ENCODE peak calls at places on chromosomes 7 and 10, in six cellular contexts. J is pancreas, R is colonic mucosa, M is transverse colon, W is aorta, D is HAP-1. O is an unnamed sample. For H3K4me1 and H3K36me3, the result is how much of the 10 kb centered on the place peaks cover.

GRCh38 chr7:110929514-110930258 is 161.2 kb upstream of the LRRN3 start:
- DNase-seq in M (no peak), D (no peak), R (no peak), W (no peak), J (no peak), O (no peak)

GRCh38 chr7:37354661-37355131 is 94.0 kb downstream of the ELMO1 start:
- DNase-seq in M (peak), R (peak), D (no peak), W (peak), J (no peak), O (peak)

GRCh38 chr7:33757563-33758165 is 147.7 kb upstream of the BMPER start:
- DNase-seq in R (peak), W (no peak), D (peak), M (no peak), J (no peak), O (peak)

GRCh38 chr7:124033093-124033806 is 383 bp upstream of the TMEM229A start:
- DNase-seq in R (no peak), M (peak), W (peak), D (peak), J (peak), O (no peak)

GRCh38 chr10:94358480-94358879 is 4.3 kb downstream of the NOC3L start:
- DNase-seq in R (no peak), D (no peak), W (no peak), J (no peak), M (no peak), O (no peak)

GRCh38 chr10:47035447-47036337 is 124.5 kb downstream of the PTPN20 start:
- DNase-seq in R (no peak), M (no peak), J (peak), W (no peak), D (no peak), O (no peak)

GRCh38 chr10:46992794-46993552 is 81.7 kb downstream of the PTPN20 start:
- DNase-seq in J (no peak), R (peak), D (peak), W (peak), M (peak), O (peak)

GRCh38 chr10:104035107-104035816 is 50.4 kb downstream of the COL17A1 start:
- DNase-seq in R (no peak), D (no peak), J (peak), M (no peak), W (no peak), O (no peak)

GRCh38 chr10:75205908-75206307 is 4.7 kb upstream of the VDAC2 start:
- DNase-seq in W (no peak), M (no peak), D (no peak), R (no peak), J (no peak), O (no peak)

GRCh38 chr10:31490858-31491504 is 172.0 kb downstream of the ZEB1 start:
- DNase-seq in M (no peak), R (no peak), J (no peak), D (peak), W (no peak), O (no peak)

GRCh38 chr10:32417906-32418547 is 27.9 kb upstream of the CCDC7 start:
- DNase-seq in W (no peak), R (no peak), D (no peak), M (no peak), J (no peak), O (no peak)

GRCh38 chr7:2761131-2761624 is 73.2 kb downstream of the AMZ1 start:
- DNase-seq in R (no peak), J (no peak), D (no peak), W (no peak), M (no peak), O (no peak)
- H3K4me1 ChIP-seq in R (under half), J (under half), D (under half), W (under half), M (under half), O (under half)

GRCh38 chr10:93337309-93337721 is 144.8 kb downstream of the MYOF start:
- DNase-seq in W (no peak), D (no peak), M (no peak), J (no peak), R (no peak), O (no peak)
- H3K36me3 ChIP-seq in W (under half), D (under half), M (under half), J (under half), R (under half), O (under half)

GRCh38 chr10:127925471-127926207 is 18.7 kb downstream of the PTPRE start:
- DNase-seq in D (peak), M (no peak), R (no peak), J (no peak), W (no peak), O (no peak)

GRCh38 chr10:127922206-127922605 is 15.3 kb downstream of the PTPRE start:
- DNase-seq in W (no peak), D (no peak), R (no peak), M (no peak), J (no peak), O (no peak)

GRCh38 chr10:127922675-127923366 is 15.9 kb downstream of the PTPRE start:
- DNase-seq in M (peak), R (no peak), D (no peak), J (no peak), W (peak), O (no peak)

GRCh38 chr10:127921751-127922140 is 14.8 kb downstream of the PTPRE start:
- DNase-seq in M (no peak), R (no peak), J (no peak), D (no peak), W (no peak), O (no peak)

GRCh38 chr10:127923646-127924045 is 16.7 kb downstream of the PTPRE start:
- DNase-seq in M (no peak), R (no peak), J (no peak), W (no peak), D (no peak), O (no peak)
- H3K4me1 ChIP-seq in M (under half), R (under half), J (under half), W (under half), D (under half), O (under half)

GRCh38 chr7:51189777-51190176 is 126.8 kb downstream of the COBL start:
- DNase-seq in R (no peak), J (no peak), W (no peak), D (no peak), M (no peak), O (no peak)
- H3K36me3 ChIP-seq in R (under half), J (under half), W (under half), D (under half), M (under half), O (under half)

GRCh38 chr10:97277551-97277950 is 14.9 kb downstream of the ARHGAP19 start:
- DNase-seq in W (no peak), D (no peak), J (no peak), R (no peak), M (no peak), O (no peak)

GRCh38 chr10:97279121-97279815 is 13.2 kb downstream of the ARHGAP19 start:
- DNase-seq in D (no peak), M (peak), J (no peak), R (no peak), W (no peak), O (no peak)

GRCh38 chr10:97274828-97275227 is 17.6 kb downstream of the ARHGAP19 start:
- DNase-seq in M (no peak), R (no peak), D (no peak), J (no peak), W (no peak), O (no peak)

GRCh38 chr10:97280783-97281182 is 11.7 kb downstream of the ARHGAP19 start:
- DNase-seq in D (no peak), J (no peak), M (no peak), R (no peak), W (no peak), O (no peak)

DNA sequence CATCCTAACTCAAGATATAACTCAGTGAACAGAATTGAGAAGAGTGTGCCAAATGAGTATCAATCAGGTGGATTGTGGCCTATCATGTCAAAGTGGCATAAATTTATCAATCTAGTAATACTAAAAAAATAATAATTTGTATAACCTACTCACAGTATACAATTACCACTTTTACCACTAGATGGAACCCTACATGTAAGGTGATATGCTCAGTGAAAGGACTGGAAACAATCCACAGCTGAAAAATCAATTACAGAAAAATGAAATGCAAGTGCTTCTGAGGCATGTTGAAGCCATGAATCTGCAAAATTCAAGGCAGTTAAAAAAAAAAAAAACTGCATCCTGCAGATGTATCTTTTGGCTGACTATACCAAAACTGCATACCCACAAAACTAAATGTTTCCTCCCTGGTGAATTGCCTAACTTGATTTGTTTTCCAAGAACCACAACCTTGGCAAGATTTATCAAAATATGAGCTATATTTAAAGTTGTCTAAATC is 13.9 kb downstream of the ARHGAP19 start:
- DNase-seq in R (no peak), W (no peak), M (no peak), J (no peak), D (no peak), O (no peak)
- H3K4me1 ChIP-seq in R (under half), W (under half), M (under half), J (under half), D (under half), O (under half)

GRCh38 chr10:71881956-71882355 is 30.9 kb upstream of the PSAP start:
- DNase-seq in R (no peak), D (no peak), J (no peak), M (no peak), W (no peak), O (no peak)

GRCh38 chr10:71878327-71879034 is 27.4 kb upstream of the PSAP start:
- DNase-seq in W (no peak), D (peak), M (no peak), J (no peak), R (no peak), O (peak)

GRCh38 chr10:71877818-71878217 is 26.8 kb upstream of the PSAP start:
- DNase-seq in D (no peak), M (no peak), R (no peak), W (no peak), J (no peak), O (peak)

GRCh38 chr10:71882813-71883746 is 32.0 kb upstream of the PSAP start:
- DNase-seq in J (no peak), W (no peak), M (no peak), R (no peak), D (no peak), O (no peak)

GRCh38 chr10:71880425-71881306 is 29.6 kb upstream of the PSAP start:
- DNase-seq in D (no peak), J (no peak), W (peak), M (no peak), R (no peak), O (peak)
- H3K36me3 ChIP-seq in D (under half), J (under half), W (under half), M (under half), R (under half), O (under half)

DNA sequence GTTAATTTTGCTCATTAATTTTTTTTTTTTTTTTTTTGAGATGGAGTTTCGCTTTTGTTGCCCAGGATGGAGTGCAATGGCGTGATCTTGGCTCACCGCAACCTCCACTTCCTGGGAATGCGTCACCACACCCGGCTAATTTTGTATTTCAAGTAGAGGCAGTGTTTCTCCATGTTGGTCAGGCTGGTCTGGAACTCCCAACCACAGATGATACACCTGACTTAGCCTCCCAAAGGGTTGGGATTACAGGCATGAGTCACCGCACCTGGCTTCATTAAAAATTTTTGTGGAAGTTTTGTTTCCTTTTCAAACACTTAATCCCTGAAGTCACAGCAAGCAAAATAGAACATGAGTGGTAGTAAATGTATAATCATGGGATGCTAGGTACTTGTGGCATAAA is 857.2 kb upstream of the PHF14 start:
- DNase-seq in W (no peak), D (no peak), M (no peak), J (no peak), R (no peak), O (no peak)
- H3K4me1 ChIP-seq in W (under half), D (under half), M (under half), J (under half), R (under half), O (under half)

DNA sequence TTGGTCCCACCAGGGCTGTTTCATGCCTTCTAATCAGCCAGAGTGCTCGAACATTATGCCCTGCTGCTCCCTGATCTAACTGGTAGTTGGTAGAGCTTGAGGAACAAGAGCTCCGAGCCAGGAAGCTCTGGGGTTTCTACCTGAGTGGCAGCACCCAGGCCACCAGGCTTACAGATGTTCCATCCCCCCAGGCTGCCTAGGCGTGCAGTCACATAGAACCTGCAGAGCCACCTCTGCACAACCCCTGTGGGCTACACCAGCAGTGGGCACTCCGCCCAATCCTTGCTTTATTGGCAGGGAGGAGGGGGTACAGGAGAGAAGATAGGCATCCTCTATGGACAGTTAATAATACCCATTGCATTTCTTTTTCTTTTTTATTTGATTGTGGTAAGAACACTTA is 21.8 kb downstream of the MAP3K8 start:
- DNase-seq in D (no peak), W (peak), R (peak), M (peak), J (no peak), O (peak)
- H3K36me3 ChIP-seq in D (under half), W (under half), R (under half), M (under half), J (under half), O (under half)